ENCODE peak calls at places on chromosomes 6 and 20, in seven cellular contexts. Z is nephron progenitor cell; R is CD8-positive, alpha-beta T cell; Q is CD4-positive, alpha-beta T cell; H is A549; W is tibial artery; E is tibial nerve. L is an unnamed sample.

GRCh38 chr6:35960192-35960591 is 39.3 kb upstream of the SRPK1 start:
- DNase-seq in R (no peak), E (no peak), Q (no peak), H (no peak), Z (no peak), W (no peak), L (no peak)

GRCh38 chr6:27772261-27773001 is 139.8 kb downstream of the OR2B2 start:
- DNase-seq in W (peak; percentile 90), Z (peak; percentile 89), E (peak; percentile 57), R (peak; percentile 79), H (peak; percentile 88), Q (peak; percentile 82), L (peak; percentile 84)

GRCh38 chr20:63765082-63765873 is 25.7 kb downstream of the SLC2A4RG start:
- DNase-seq in R (no peak), Z (no peak), H (no peak), E (no peak), W (no peak), Q (no peak), L (no peak)

GRCh38 chr20:2023151-2023550 is 29.3 kb upstream of the PDYN start:
- DNase-seq in R (no peak), E (no peak), W (no peak), Q (no peak), H (no peak), Z (no peak), L (no peak)

GRCh38 chr6:103675807-103676406 is 1183.8 kb downstream of the HACE1 start:
- DNase-seq in R (no peak), Z (no peak), W (no peak), Q (no peak), H (no peak), E (no peak), L (no peak)

GRCh38 chr20:10579942-10580341 is 93.9 kb downstream of the JAG1 start:
- DNase-seq in Z (no peak), E (no peak), W (no peak), Q (no peak), H (no peak), R (no peak), L (no peak)

GRCh38 chr20:64188682-64189529 is 24.7 kb downstream of the MYT1 start:
- DNase-seq in E (no peak), H (peak; percentile 88), Q (no peak), R (no peak), Z (no peak), W (no peak), L (no peak)

GRCh38 chr6:130720076-130720475 is 107.1 kb upstream of the SMLR1 start:
- DNase-seq in Z (no peak), R (no peak), Q (no peak), H (no peak), W (no peak), E (no peak), L (no peak)

GRCh38 chr6:35084511-35085203 is 56.5 kb downstream of the TCP11 start:
- DNase-seq in R (no peak), W (peak; percentile 55), Z (no peak), Q (no peak), E (no peak), H (no peak), L (peak; percentile 12)

GRCh38 chr6:56853541-56853940 is 101.4 kb upstream of the BEND6 start:
- DNase-seq in R (no peak), Z (no peak), W (no peak), Q (no peak), H (no peak), E (no peak), L (no peak)

GRCh38 chr20:35000922-35001595 is 45.4 kb downstream of the MYH7B start:
- DNase-seq in Z (no peak), H (no peak), W (no peak), E (no peak), Q (no peak), R (no peak), L (no peak)

GRCh38 chr6:19715166-19715558 is 122.0 kb upstream of the ID4 start:
- DNase-seq in R (no peak), H (no peak), W (no peak), Z (no peak), E (no peak), Q (no peak), L (no peak)

GRCh38 chr20:46809961-46810360 is 84.7 kb upstream of the EYA2 start:
- DNase-seq in H (no peak), W (no peak), R (no peak), Z (no peak), E (no peak), Q (no peak), L (no peak)

GRCh38 chr6:79946773-79947190 is 571 bp downstream of the ELOVL4 start:
- DNase-seq in Q (no peak), E (no peak), Z (peak; percentile 53), H (peak; percentile 1), R (no peak), W (no peak), L (no peak)

GRCh38 chr6:43771858-43772570 is 2.0 kb downstream of the VEGFA start:
- DNase-seq in R (no peak), E (peak; percentile 64), Z (peak; percentile 62), W (peak; percentile 89), H (peak; percentile 37), Q (no peak), L (peak; percentile 41)

GRCh38 chr20:23391707-23392310 is 29.5 kb downstream of the NAPB start:
- DNase-seq in E (no peak), Z (no peak), H (no peak), W (no peak), Q (no peak), R (no peak), L (no peak)

GRCh38 chr6:38080349-38080748 is 260.8 kb downstream of the ZFAND3 start:
- DNase-seq in E (no peak), H (no peak), W (no peak), Z (no peak), Q (no peak), R (no peak), L (no peak)

GRCh38 chr6:45212976-45213375 is 115.2 kb upstream of the RUNX2 start:
- DNase-seq in Z (no peak), Q (no peak), R (no peak), E (no peak), W (no peak), H (no peak), L (no peak)

GRCh38 chr6:157272372-157272771 is 50.9 kb downstream of the TMEM242 start:
- DNase-seq in Z (no peak), R (no peak), Q (no peak), E (no peak), H (no peak), W (no peak), L (no peak)

GRCh38 chr20:13822459-13822858 is 37.6 kb downstream of the NDUFAF5 start:
- DNase-seq in R (no peak), E (no peak), Q (no peak), H (no peak), Z (no peak), W (no peak), L (no peak)
- TF ChIP-seq CTCF in R (no peak), E (no peak), Q (no peak), H (no peak), Z (no peak), W (no peak), L (no peak)

GRCh38 chr6:70379473-70380013 is 33.8 kb upstream of the FAM135A start:
- DNase-seq in E (no peak), W (no peak), Z (no peak), H (no peak), R (no peak), Q (no peak), L (no peak)

GRCh38 chr6:70376628-70377027 is 36.7 kb upstream of the FAM135A start:
- DNase-seq in Z (no peak), W (no peak), H (no peak), R (no peak), E (no peak), Q (no peak), L (no peak)

GRCh38 chr6:70375166-70375565 is 38.1 kb upstream of the FAM135A start:
- DNase-seq in R (no peak), E (no peak), Q (no peak), W (no peak), H (no peak), Z (no peak), L (no peak)

GRCh38 chr6:70377372-70377771 is 35.9 kb upstream of the FAM135A start:
- DNase-seq in W (no peak), Q (no peak), E (no peak), H (no peak), R (no peak), Z (no peak), L (no peak)

DNA sequence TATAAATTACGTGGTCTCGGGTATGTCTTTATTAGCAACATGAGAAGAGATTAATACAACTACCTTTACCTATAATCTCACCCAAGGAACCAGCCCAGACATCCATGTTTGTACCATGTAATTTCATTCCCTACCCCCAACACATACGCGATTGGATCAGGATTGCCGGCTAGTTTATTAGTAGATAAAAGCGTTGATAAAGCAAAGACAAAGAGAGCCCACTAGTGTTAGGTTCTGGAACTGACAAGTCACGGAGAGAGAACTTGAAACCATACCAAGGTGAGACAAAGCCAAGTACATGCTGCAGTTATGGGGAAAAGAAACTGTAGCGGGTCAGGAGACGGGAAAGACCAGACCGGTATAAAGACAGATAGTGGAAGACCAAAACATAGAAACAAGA is 37.4 kb upstream of the FAM135A start:
- DNase-seq in E (no peak), W (no peak), Z (no peak), Q (no peak), R (no peak), H (peak; percentile 22), L (no peak)
- TF ChIP-seq CTCF in E (no peak), W (no peak), Z (no peak), Q (no peak), R (no peak), H (no peak), L (no peak)

GRCh38 chr6:33616913-33617312 is 4.2 kb upstream of the ITPR3 start:
- DNase-seq in E (no peak), H (no peak), Z (no peak), W (no peak), Q (no peak), R (no peak), L (no peak)

GRCh38 chr6:33620158-33620583 is 951 bp upstream of the ITPR3 start:
- DNase-seq in R (no peak), H (no peak), W (peak; percentile 71), Z (peak; percentile 42), Q (no peak), E (no peak), L (peak; percentile 25)

GRCh38 chr6:33621396-33622388 is 570 bp downstream of the ITPR3 start:
- DNase-seq in R (no peak), W (peak; percentile 67), Q (peak; percentile 25), E (no peak), Z (peak; percentile 42), H (no peak), L (no peak)

GRCh38 chr6:33620584-33621395 is at the start of gene ITPR3:
- DNase-seq in Q (peak; percentile 74), R (peak; percentile 66), H (peak; percentile 66), Z (peak; percentile 49), W (peak; percentile 72), E (no peak), L (peak; percentile 56)

GRCh38 chr6:33619166-33619565 is 2.0 kb upstream of the ITPR3 start:
- DNase-seq in R (no peak), W (no peak), E (no peak), Z (no peak), H (no peak), Q (no peak), L (no peak)
- TF ChIP-seq CTCF in R (no peak), W (no peak), E (no peak), Z (no peak), H (no peak), Q (no peak), L (no peak)

DNA sequence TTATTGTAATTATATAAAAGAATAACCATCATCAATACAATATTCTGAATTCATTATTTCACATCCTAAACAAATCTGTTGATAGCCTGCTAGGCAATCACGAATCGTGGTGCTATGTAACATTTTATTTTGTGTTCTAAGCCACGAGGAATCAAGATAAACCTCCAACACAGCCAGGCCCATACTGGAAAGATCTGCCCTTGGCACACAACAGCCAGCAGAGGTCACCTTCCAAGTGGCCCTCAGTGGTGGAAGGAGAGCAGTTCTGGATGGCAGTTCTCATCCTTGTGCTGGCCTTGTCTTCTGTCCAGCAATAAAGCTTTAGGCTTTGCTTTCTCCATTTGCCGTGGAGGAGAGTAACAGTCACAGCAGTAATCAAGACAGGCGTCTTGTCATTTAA is 13.2 kb downstream of the ZNF831 start:
- DNase-seq in R (no peak), W (no peak), E (no peak), Z (no peak), H (no peak), Q (no peak), L (no peak)
- TF ChIP-seq CTCF in R (no peak), W (no peak), E (no peak), Z (no peak), H (no peak), Q (no peak), L (no peak)